ENCODE peak calls at places on chromosomes 11 and 22, in ten cellular contexts. M is D721Med; U is hepatocyte; R is cerebellum; W is activated CD8-positive, alpha-beta T cell treated with anti-CD3 and anti-CD28 coated beads for 36 hours; A is activated T-helper 1 cell treated with Interleukin-2 at 50 U/mL for 16 hours; L is body of pancreas; Y is Right ventricle myocardium superior; D is Caco-2; X is AG20443. Q is an unnamed sample.

GRCh38 chr11:61509058-61510029 is 795 bp downstream of the LRRC10B start:
- DNase-seq in X (peak; percentile 94), L (peak; percentile 77), R (peak; percentile 55), U (peak; percentile 93), D (peak; percentile 87), Y (peak; percentile 80), M (no peak), W (peak; percentile 80), A (peak; percentile 30), Q (peak; percentile 71)

GRCh38 chr11:132894598-132894997 is 637.7 kb downstream of the OPCML start:
- DNase-seq in A (no peak), L (no peak), D (no peak), Y (no peak), X (no peak), U (peak; percentile 56), W (no peak), M (no peak), R (no peak), Q (no peak)

GRCh38 chr22:48223488-48224190 is 1461.2 kb downstream of the TBC1D22A start:
- DNase-seq in A (no peak), L (no peak), W (no peak), D (no peak), X (no peak), Y (no peak), R (peak; percentile 90), U (no peak), M (no peak), Q (no peak)

GRCh38 chr11:29300441-29300840 is 716.4 kb downstream of the KCNA4 start:
- DNase-seq in A (no peak), M (no peak), X (peak; percentile 37), Y (no peak), W (no peak), D (no peak), R (no peak), U (no peak), L (no peak), Q (no peak)

GRCh38 chr11:117986981-117987495 is 844 bp downstream of the IL10RA start:
- DNase-seq in Y (no peak), U (no peak), M (no peak), D (peak; percentile 46), L (no peak), R (no peak), X (no peak), W (peak; percentile 89), A (peak; percentile 24), Q (no peak)

GRCh38 chr22:47788461-47788860 is 1026.0 kb downstream of the TBC1D22A start:
- DNase-seq in R (no peak), D (no peak), L (no peak), W (no peak), M (no peak), A (no peak), U (no peak), X (peak; percentile 4), Y (no peak), Q (no peak)

GRCh38 chr22:49967333-49968241 is 7.0 kb downstream of the PIM3 start:
- DNase-seq in R (no peak), U (peak; percentile 53), A (no peak), W (peak; percentile 45), Y (peak; percentile 79), L (peak; percentile 75), M (no peak), D (no peak), X (no peak), Q (no peak)

GRCh38 chr11:78841451-78842060 is 266.9 kb upstream of the NARS2 start:
- DNase-seq in M (no peak), X (no peak), R (no peak), D (no peak), Y (no peak), U (peak; percentile 22), L (no peak), W (no peak), A (no peak), Q (no peak)

GRCh38 chr22:36067237-36067558 is 38.6 kb upstream of the RBFOX2 start:
- DNase-seq in L (no peak), X (no peak), U (no peak), R (no peak), W (no peak), A (no peak), M (no peak), D (no peak), Y (no peak), Q (no peak)

GRCh38 chr11:112369374-112369773 is 108.7 kb upstream of the PLET1 start:
- DNase-seq in Y (no peak), X (no peak), W (no peak), R (no peak), A (no peak), M (no peak), L (no peak), U (no peak), D (no peak), Q (no peak)

GRCh38 chr22:47621253-47621652 is 858.8 kb downstream of the TBC1D22A start:
- DNase-seq in A (no peak), M (no peak), D (no peak), L (no peak), R (no peak), U (no peak), Y (no peak), W (no peak), X (no peak), Q (no peak)

GRCh38 chr22:37212174-37212906 is at the start of gene SSTR3:
- DNase-seq in U (peak; percentile 76), L (peak; percentile 46), D (no peak), Y (no peak), A (no peak), R (peak; percentile 18), X (no peak), M (no peak), W (peak; percentile 37), Q (no peak)

Q was measured in Calu3.